ENCODE peak calls at places on chromosomes 1 and 21, in eight cellular contexts. J, G, C, L, D, M, P and Y are unnamed samples.

GRCh38 chr1:41618066-41618825 is 133.8 kb upstream of the EDN2 start:
- DNase-seq in J (peak), G (no peak), C (no peak), L (no peak), D (no peak), M (no peak), P (no peak), Y (peak)

GRCh38 chr1:57674803-57675202 is 250.9 kb upstream of the DAB1 start:
- DNase-seq in J (no peak), G (no peak), C (no peak), L (no peak), D (no peak), M (no peak), P (no peak), Y (no peak)

GRCh38 chr1:226638608-226639007 is 90.0 kb downstream of the STUM start:
- DNase-seq in J (peak), G (no peak), C (no peak), L (no peak), D (no peak), M (no peak), P (no peak), Y (peak)

GRCh38 chr1:36536727-36537126 is 54.0 kb upstream of the CSF3R start:
- DNase-seq in J (no peak), G (no peak), C (no peak), L (no peak), D (no peak), M (no peak), P (no peak), Y (no peak)

GRCh38 chr1:223759273-223759672 is 46.9 kb downstream of the CAPN2 start:
- DNase-seq in J (no peak), G (no peak), C (no peak), L (no peak), D (no peak), M (no peak), P (no peak), Y (no peak)

GRCh38 chr1:229373395-229373794 is 30.5 kb upstream of the CCSAP start:
- DNase-seq in J (no peak), G (no peak), C (no peak), L (no peak), D (no peak), M (no peak), P (no peak), Y (no peak)

GRCh38 chr21:30146558-30147282 is 19.9 kb downstream of the CLDN17 start:
- DNase-seq in J (no peak), G (no peak), C (no peak), L (no peak), D (no peak), M (peak), P (no peak), Y (no peak)

GRCh38 chr1:68919070-68919469 is 422.2 kb upstream of the DEPDC1 start:
- DNase-seq in J (no peak), G (peak), C (no peak), L (no peak), D (no peak), M (no peak), P (no peak), Y (no peak)

GRCh38 chr21:41746744-41747006 is 20.2 kb downstream of the RIPK4 start:
- DNase-seq in J (no peak), G (no peak), C (no peak), L (no peak), D (no peak), M (no peak), P (no peak), Y (no peak)

GRCh38 chr1:169741666-169742394 is 8.0 kb upstream of the SELE start:
- DNase-seq in J (no peak), G (peak), C (peak), L (no peak), D (no peak), M (peak), P (no peak), Y (no peak)

GRCh38 chr1:165169028-165169427 is 187.5 kb downstream of the LMX1A start:
- DNase-seq in J (no peak), G (no peak), C (no peak), L (no peak), D (no peak), M (no peak), P (no peak), Y (no peak)

GRCh38 chr1:63991685-63992084 is 211.7 kb upstream of the UBE2U start:
- DNase-seq in J (no peak), G (no peak), C (no peak), L (no peak), D (no peak), M (no peak), P (no peak), Y (no peak)

GRCh38 chr1:207313131-207313530 is 8.3 kb upstream of the CD55 start:
- DNase-seq in J (no peak), G (no peak), C (no peak), L (no peak), D (no peak), M (no peak), P (no peak), Y (no peak)

GRCh38 chr1:214380986-214381695 is 100.2 kb downstream of the SMYD2 start:
- DNase-seq in J (no peak), G (no peak), C (no peak), L (no peak), D (no peak), M (no peak), P (no peak), Y (no peak)

GRCh38 chr1:31335007-31335406 is 37.9 kb downstream of the FABP3 start:
- DNase-seq in J (no peak), G (peak), C (peak), L (no peak), D (peak), M (no peak), P (peak), Y (no peak)

GRCh38 chr1:211791979-211792378 is 38.6 kb downstream of the LPGAT1 start:
- DNase-seq in J (no peak), G (no peak), C (no peak), L (no peak), D (no peak), M (no peak), P (no peak), Y (no peak)

GRCh38 chr21:44755227-44755626 is 43.9 kb upstream of the TSPEAR start:
- DNase-seq in J (no peak), G (no peak), C (no peak), L (no peak), D (no peak), M (peak), P (no peak), Y (no peak)

GRCh38 chr1:19559641-19560040 is 74.3 kb upstream of the CAPZB start:
- DNase-seq in J (no peak), G (peak), C (peak), L (no peak), D (no peak), M (peak), P (no peak), Y (no peak)